ENCODE peak calls at places on chromosomes 5 and 9, in six cellular contexts. T is GM13977, W is hepatocyte, K is HFF-Myc, Y is uterus, J is mammary epithelial cell. A is an unnamed sample.
A peak's percentile ranks its signal among the peaks of the same experiment; 100 is the strongest.

GRCh38 chr5:126972062-126972895 is 58.1 kb downstream of the MARCHF3 start:
- DNase-seq in K (no peak), Y (no peak), W (no peak), J (peak; percentile 3), T (peak; percentile 60), A (no peak)

GRCh38 chr5:139103762-139104161 is 94.4 kb downstream of the SIL1 start:
- DNase-seq in T (no peak), J (no peak), Y (no peak), K (no peak), W (no peak), A (no peak)

GRCh38 chr9:7360513-7360912 is 439.1 kb downstream of the DMAC1 start:
- DNase-seq in T (no peak), Y (no peak), J (no peak), W (no peak), K (no peak), A (no peak)

GRCh38 chr5:159230657-159231056 is 21.3 kb upstream of the RNF145 start:
- DNase-seq in T (no peak), J (peak; percentile 53), K (no peak), Y (no peak), W (no peak), A (no peak)

GRCh38 chr5:111859031-111859430 is 102.0 kb upstream of the NREP start:
- DNase-seq in W (no peak), Y (no peak), K (no peak), J (no peak), T (no peak), A (no peak)

GRCh38 chr5:90932052-90932699 is 373.6 kb downstream of the ADGRV1 start:
- DNase-seq in T (peak; percentile 70), W (peak; percentile 83), K (peak; percentile 48), Y (peak; percentile 55), J (peak; percentile 56), A (peak; percentile 6)

GRCh38 chr9:3502560-3503398 is 23.0 kb downstream of the RFX3 start:
- DNase-seq in J (no peak), K (no peak), Y (no peak), T (no peak), W (no peak), A (no peak)

GRCh38 chr9:35105571-35106342 is 2.8 kb upstream of the STOML2 start:
- DNase-seq in W (no peak), Y (no peak), J (no peak), T (no peak), K (no peak), A (no peak)

GRCh38 chr5:118042076-118042475 is 946.3 kb downstream of the DTWD2 start:
- DNase-seq in W (no peak), J (no peak), K (no peak), T (no peak), Y (no peak), A (no peak)

GRCh38 chr5:91864902-91865420 is 481.8 kb upstream of the ARRDC3 start:
- DNase-seq in J (no peak), W (no peak), Y (no peak), T (no peak), K (no peak), A (no peak)

GRCh38 chr9:104386425-104387069 is 117.5 kb upstream of the OR13F1 start:
- DNase-seq in W (peak; percentile 55), J (peak; percentile 27), T (peak; percentile 19), Y (no peak), K (peak; percentile 2), A (no peak)

GRCh38 chr5:75558972-75559632 is 47.4 kb downstream of the POLK start:
- DNase-seq in W (no peak), J (no peak), Y (no peak), T (no peak), K (no peak), A (no peak)

GRCh38 chr5:137344723-137345322 is 154.3 kb downstream of the SPOCK1 start:
- DNase-seq in T (peak; percentile 32), W (peak; percentile 39), J (peak; percentile 39), Y (no peak), K (peak; percentile 52), A (no peak)

GRCh38 chr5:31196309-31196708 is 2.8 kb downstream of the CDH6 start:
- DNase-seq in T (no peak), J (no peak), Y (no peak), K (peak; percentile 4), W (peak; percentile 25), A (no peak)

GRCh38 chr5:32836176-32836575 is 125.1 kb downstream of the NPR3 start:
- DNase-seq in K (no peak), J (no peak), Y (no peak), W (no peak), T (no peak), A (no peak)

GRCh38 chr5:30808996-30809395 is 384.5 kb upstream of the CDH6 start:
- DNase-seq in T (no peak), K (no peak), J (no peak), W (peak; percentile 16), Y (no peak), A (no peak)

GRCh38 chr5:10633271-10634049 is 69.6 kb downstream of the ANKRD33B start:
- DNase-seq in Y (no peak), W (no peak), K (no peak), T (no peak), J (no peak), A (no peak)

GRCh38 chr5:59360130-59360555 is 533.4 kb downstream of the PDE4D start:
- DNase-seq in Y (no peak), K (no peak), J (no peak), T (no peak), W (peak; percentile 30), A (no peak)

GRCh38 chr5:96083361-96083881 is 121.8 kb upstream of the ELL2 start:
- DNase-seq in W (no peak), T (no peak), J (no peak), K (no peak), Y (no peak), A (no peak)

GRCh38 chr9:91843623-91844111 is 106.4 kb downstream of the ROR2 start:
- DNase-seq in J (no peak), K (no peak), Y (peak; percentile 74), T (no peak), W (no peak), A (no peak)

GRCh38 chr9:92381780-92382179 is 22.6 kb downstream of the OGN start:
- DNase-seq in J (no peak), Y (no peak), K (no peak), T (no peak), W (no peak), A (no peak)

GRCh38 chr5:57407391-57407790 is 75.2 kb downstream of the ACTBL2 start:
- DNase-seq in J (no peak), K (no peak), W (no peak), T (no peak), Y (no peak), A (no peak)

GRCh38 chr5:41176952-41177351 is 36.4 kb downstream of the C6 start:
- DNase-seq in Y (no peak), K (no peak), J (no peak), T (no peak), W (no peak), A (no peak)

GRCh38 chr9:16046713-16047112 is 493.9 kb downstream of the CCDC171 start:
- DNase-seq in J (no peak), W (no peak), T (no peak), Y (no peak), K (no peak), A (no peak)

GRCh38 chr5:148776780-148777179 is 49.6 kb upstream of the ADRB2 start:
- DNase-seq in T (no peak), Y (no peak), K (peak; percentile 61), J (peak; percentile 95), W (peak; percentile 18), A (no peak)

DNA sequence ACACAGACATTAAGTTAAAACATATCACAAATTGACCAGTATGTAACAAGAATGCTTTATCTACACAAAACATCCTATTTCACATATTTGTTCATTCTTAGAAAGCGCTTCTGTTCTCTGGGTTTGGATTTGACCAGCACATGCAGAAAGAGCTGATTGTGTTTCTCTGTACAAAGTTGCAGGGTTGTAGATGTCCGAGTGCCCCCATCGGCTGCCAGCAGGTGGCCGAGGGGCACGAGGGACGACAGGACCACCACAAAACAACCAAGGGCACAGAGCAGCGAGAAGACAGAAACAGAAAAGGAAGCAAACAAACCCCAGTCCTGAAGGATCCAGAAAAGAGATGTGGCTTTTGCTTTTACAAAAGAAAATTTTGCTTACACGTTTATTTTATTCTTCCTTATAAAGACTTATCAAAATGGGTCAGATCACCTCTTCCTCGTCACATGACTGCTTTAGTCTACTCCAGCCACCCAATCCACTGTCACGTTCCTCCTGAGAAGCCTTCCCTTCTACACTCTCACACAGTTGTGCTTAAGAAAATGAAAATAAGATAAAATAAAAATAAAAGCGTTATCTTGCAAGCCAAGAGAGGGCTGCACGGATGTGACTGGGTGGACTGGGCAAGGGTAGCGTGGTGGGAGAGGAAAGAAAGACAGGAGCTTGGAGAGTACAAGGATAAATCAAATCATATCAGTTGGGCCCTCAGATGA is 9.5 kb downstream of the OTP start:
- DNase-seq in J (no peak), T (peak; percentile 51), K (no peak), Y (no peak), W (no peak), A (no peak)
- TF ChIP-seq CTCF in J (no peak), T (no peak), K (no peak), Y (no peak), W (no peak), A (no peak)

GRCh38 chr9:81162361-81162760 is 527.0 kb downstream of the TLE1 start:
- DNase-seq in W (no peak), Y (no peak), J (no peak), K (no peak), T (no peak), A (no peak)
- TF ChIP-seq CTCF in W (no peak), Y (no peak), J (no peak), K (no peak), T (no peak), A (no peak)

DNA sequence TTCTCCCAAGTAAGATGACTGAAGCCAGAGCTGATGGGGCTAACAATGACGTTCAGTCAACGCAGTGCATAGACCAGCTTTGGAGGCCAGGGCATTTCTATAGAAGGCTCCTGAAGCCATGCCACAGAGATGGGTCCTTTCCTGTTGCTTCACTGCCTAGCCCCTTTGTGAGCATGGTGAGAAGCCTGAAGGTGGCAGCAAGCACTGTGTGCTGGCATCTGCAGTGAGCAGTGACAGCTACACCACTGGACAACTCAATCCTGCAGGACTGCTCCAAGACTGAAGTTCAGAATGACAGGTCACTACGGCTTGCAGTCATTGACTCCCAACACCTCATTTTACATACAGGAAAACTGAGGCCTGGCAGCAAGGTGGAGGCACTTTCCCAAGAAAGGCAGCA is 229.0 kb downstream of the TSSK1B start:
- DNase-seq in J (no peak), K (no peak), Y (no peak), T (no peak), W (no peak), A (no peak)
- TF ChIP-seq CTCF in J (no peak), K (peak; percentile 2), Y (no peak), T (no peak), W (peak; percentile 5), A (no peak)

GRCh38 chr9:97793067-97793466 is 60.0 kb upstream of the FOXE1 start:
- DNase-seq in T (no peak), Y (no peak), J (no peak), K (no peak), W (no peak), A (no peak)

GRCh38 chr9:97787551-97787950 is 65.5 kb upstream of the FOXE1 start:
- DNase-seq in J (no peak), T (no peak), K (no peak), W (no peak), Y (no peak), A (no peak)

GRCh38 chr9:97786341-97786740 is 66.7 kb upstream of the FOXE1 start:
- DNase-seq in J (no peak), K (no peak), T (no peak), Y (no peak), W (no peak), A (no peak)

GRCh38 chr9:97790542-97790941 is 62.5 kb upstream of the FOXE1 start:
- DNase-seq in W (no peak), Y (no peak), J (no peak), T (no peak), K (no peak), A (no peak)

GRCh38 chr9:97788763-97789663 is 64.0 kb upstream of the FOXE1 start:
- DNase-seq in J (peak; percentile 67), W (peak; percentile 55), Y (no peak), K (no peak), T (no peak), A (no peak)
- TF ChIP-seq CTCF in J (no peak), W (no peak), Y (no peak), K (no peak), T (no peak), A (no peak)

A was measured in thoracic aorta.